ENCODE peak calls at places on chromosomes 12 and 14, in eight cellular contexts. O is lung, T is keratinocyte, S is AG04450, B is kidney epithelial cell, G is BJ, D is fibroblast of lung, J is uterus. F is an unnamed sample.

GRCh38 chr12:65902504-65902903 is 78.2 kb downstream of the HMGA2 start:
- DNase-seq in T (no peak), D (peak; percentile 77), O (no peak), B (no peak), G (no peak), J (no peak), S (no peak), F (no peak)

GRCh38 chr14:105192866-105193731 is 12.0 kb upstream of the NUDT14 start:
- DNase-seq in O (no peak), G (no peak), J (no peak), S (no peak), B (no peak), D (peak; percentile 51), T (no peak), F (no peak)

GRCh38 chr12:10067259-10067658 is 31.5 kb downstream of the CLEC1A start:
- DNase-seq in O (no peak), S (no peak), G (no peak), B (no peak), D (no peak), T (no peak), J (no peak), F (no peak)

GRCh38 chr14:105851716-105852377 is 325.5 kb downstream of the TMEM121 start:
- DNase-seq in O (no peak), S (no peak), J (no peak), T (no peak), B (no peak), G (no peak), D (no peak), F (no peak)

GRCh38 chr14:71141701-71142374 is 234.6 kb downstream of the PCNX1 start:
- DNase-seq in S (no peak), B (no peak), G (no peak), O (no peak), J (no peak), T (no peak), D (peak; percentile 84), F (no peak)

GRCh38 chr14:76919811-76920571 is 93.8 kb downstream of the LRRC74A start:
- DNase-seq in D (peak; percentile 91), T (no peak), G (no peak), J (peak; percentile 49), S (peak; percentile 59), O (no peak), B (peak; percentile 86), F (peak; percentile 63)

GRCh38 chr12:38761111-38761510 is 144.3 kb downstream of the CPNE8 start:
- DNase-seq in T (no peak), J (no peak), D (no peak), S (no peak), B (no peak), G (no peak), O (no peak), F (no peak)

GRCh38 chr12:2640281-2640680 is 154.5 kb upstream of the FKBP4 start:
- DNase-seq in B (no peak), T (no peak), D (no peak), G (no peak), S (no peak), J (no peak), O (no peak), F (no peak)

GRCh38 chr12:104454997-104455396 is 1.8 kb upstream of the CHST11 start:
- DNase-seq in J (no peak), T (peak; percentile 57), G (no peak), B (peak; percentile 83), O (no peak), S (no peak), D (peak; percentile 84), F (peak; percentile 59)

GRCh38 chr14:53570411-53571387 is 385.9 kb downstream of the BMP4 start:
- DNase-seq in G (no peak), D (no peak), J (no peak), T (no peak), B (no peak), O (no peak), S (no peak), F (no peak)

GRCh38 chr14:32343926-32344430 is 14.9 kb downstream of the AKAP6 start:
- DNase-seq in G (no peak), B (no peak), T (peak; percentile 85), S (no peak), O (no peak), J (no peak), D (no peak), F (no peak)

GRCh38 chr12:46933947-46934346 is 108.2 kb upstream of the SLC38A4 start:
- DNase-seq in O (no peak), J (no peak), B (no peak), T (no peak), D (peak; percentile 54), G (no peak), S (no peak), F (no peak)

GRCh38 chr14:28656704-28657255 is 109.8 kb upstream of the FOXG1 start:
- DNase-seq in S (no peak), B (no peak), D (peak; percentile 75), G (no peak), O (no peak), J (no peak), T (no peak), F (no peak)

GRCh38 chr12:46556105-46556559 is 183.6 kb upstream of the SLC38A2 start:
- DNase-seq in T (no peak), G (peak; percentile 98), B (peak; percentile 79), S (peak; percentile 92), J (no peak), O (no peak), D (peak; percentile 98), F (peak; percentile 87)

GRCh38 chr14:71668186-71668912 is 263.9 kb upstream of the RGS6 start:
- DNase-seq in J (no peak), B (no peak), D (peak; percentile 74), T (no peak), O (no peak), S (no peak), G (no peak), F (no peak)

GRCh38 chr12:121536058-121536928 is 44.5 kb downstream of the KDM2B start:
- DNase-seq in G (peak; percentile 39), O (peak; percentile 80), J (peak; percentile 83), S (peak; percentile 46), T (no peak), B (peak; percentile 49), D (peak; percentile 83), F (no peak)

GRCh38 chr12:96360550-96360949 is 39.7 kb downstream of the CDK17 start:
- DNase-seq in B (no peak), D (no peak), T (no peak), S (no peak), O (no peak), G (no peak), J (no peak), F (no peak)

GRCh38 chr14:58131386-58131785 is 20.6 kb downstream of the ARMH4 start:
- DNase-seq in J (no peak), S (peak; percentile 21), O (no peak), B (no peak), T (no peak), G (no peak), D (peak; percentile 65), F (peak; percentile 41)

GRCh38 chr14:95389471-95390011 is 69.8 kb upstream of the CLMN start:
- DNase-seq in G (no peak), S (no peak), D (no peak), O (no peak), B (no peak), J (peak; percentile 46), T (no peak), F (no peak)

GRCh38 chr14:35400707-35401421 is 3.7 kb downstream of the NFKBIA start:
- DNase-seq in G (no peak), J (no peak), D (no peak), O (no peak), S (no peak), B (no peak), T (no peak), F (no peak)

GRCh38 chr12:57590892-57591566 is at the start of gene PIP4K2C:
- DNase-seq in D (peak; percentile 50), S (no peak), T (peak; percentile 38), J (peak; percentile 79), O (peak; percentile 78), G (no peak), B (peak; percentile 45), F (no peak)
- TF ChIP-seq CTCF in D (no peak), S (no peak), T (no peak), J (no peak), O (no peak), G (no peak), B (no peak), F (no peak)

GRCh38 chr12:99680276-99680675 is 32.7 kb downstream of the GARIN6 start:
- DNase-seq in S (no peak), O (no peak), D (no peak), G (no peak), B (no peak), J (no peak), T (no peak), F (no peak)
- H3K4me3 ChIP-seq in S (no peak overlapping the region), O (no peak overlapping the region), D (no peak overlapping the region), G (no peak overlapping the region), B (no peak overlapping the region), J (no peak overlapping the region), T (no peak overlapping the region), F (no peak overlapping the region)

GRCh38 chr12:79344855-79345840 is 345.6 kb downstream of the PAWR start:
- DNase-seq in B (peak; percentile 7), T (peak; percentile 28), J (no peak), D (peak; percentile 35), S (no peak), O (no peak), G (no peak), F (no peak)
- TF ChIP-seq CTCF in B (peak; percentile 85), T (peak; percentile 75), J (no peak), D (peak; percentile 35), S (peak; percentile 66), O (no peak), G (peak; percentile 73), F (peak; percentile 88)

GRCh38 chr14:97106166-97106565 is 309.0 kb downstream of the VRK1 start:
- DNase-seq in T (no peak), S (no peak), O (no peak), D (no peak), B (no peak), G (no peak), J (no peak), F (no peak)
- H3K4me3 ChIP-seq in T (no peak overlapping the region), S (no peak overlapping the region), O (no peak overlapping the region), D (no peak overlapping the region), B (no peak overlapping the region), G (no peak overlapping the region), J (no peak overlapping the region), F (no peak overlapping the region)

DNA sequence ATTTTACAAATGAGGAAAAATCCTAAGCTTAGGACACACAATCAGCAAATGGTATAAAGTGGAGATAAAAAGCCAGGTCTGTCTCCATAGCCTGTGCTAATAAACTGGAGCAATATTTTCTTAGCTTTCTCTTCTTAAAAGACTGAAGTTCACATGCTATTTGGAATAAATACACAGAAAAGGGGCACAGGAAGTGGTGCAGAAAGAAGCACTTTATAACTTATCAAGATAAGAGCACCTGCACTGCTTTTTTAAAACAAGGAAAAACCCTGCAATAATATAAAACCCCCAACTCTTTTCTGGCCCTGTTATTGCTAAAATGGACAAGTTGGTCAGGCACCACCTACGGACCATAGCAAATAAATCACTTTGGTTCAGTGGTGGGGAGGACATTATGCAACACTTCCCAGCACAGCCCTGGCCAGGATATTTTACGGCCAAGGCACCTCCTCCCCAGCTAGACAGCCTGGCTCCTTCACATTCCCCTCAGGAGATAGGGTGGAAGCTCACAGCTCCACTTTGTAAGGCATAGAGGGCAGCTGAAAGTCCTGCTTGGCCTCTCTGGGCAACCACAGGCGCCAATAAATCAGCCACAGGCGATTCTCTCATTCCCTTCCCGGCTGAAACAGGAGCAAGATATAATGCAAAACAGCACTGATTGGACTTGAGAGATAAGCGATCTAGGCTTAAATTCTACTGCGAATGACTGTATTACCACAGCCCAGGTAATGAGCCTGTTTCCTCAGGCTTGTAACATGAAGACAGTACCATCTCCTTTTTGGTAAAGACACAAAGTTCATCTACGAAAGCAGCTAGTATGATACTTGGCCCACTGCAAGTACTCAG is 2.1 kb downstream of the ZBTB25 start:
- DNase-seq in S (no peak), G (no peak), B (no peak), T (no peak), J (peak; percentile 78), O (peak; percentile 56), D (peak; percentile 82), F (peak; percentile 58)
- TF ChIP-seq CTCF in S (no peak), G (no peak), B (peak; percentile 12), T (no peak), J (no peak), O (no peak), D (no peak), F (peak; percentile 9)

F was measured in epithelial cell of proximal tubule.